ENCODE peak calls at places on chromosomes 11 and 22, in nine cellular contexts. L, E, X, G, U, M, O, A and T are unnamed samples.

GRCh38 chr22:22507743-22508273 is 734 bp downstream of the ZNF280B start:
- DNase-seq in E (no peak), A (no peak), M (no peak), U (no peak), O (no peak), G (no peak), L (no peak), X (no peak), T (no peak)

GRCh38 chr22:48187272-48187855 is 1424.9 kb downstream of the TBC1D22A start:
- DNase-seq in X (no peak), L (no peak), M (no peak), A (no peak), U (no peak), E (no peak), O (no peak), G (no peak), T (no peak)

GRCh38 chr11:109342261-109342660 is 79.7 kb upstream of the C11orf87 start:
- DNase-seq in O (no peak), G (no peak), X (no peak), E (no peak), L (no peak), U (no peak), A (peak), M (no peak), T (no peak)

GRCh38 chr11:63699906-63700305 is 18.6 kb downstream of the RTN3 start:
- DNase-seq in L (no peak), E (no peak), X (no peak), M (no peak), U (no peak), A (peak), G (no peak), O (no peak), T (no peak)

GRCh38 chr22:49179886-49180682 is 647.6 kb downstream of the BRD1 start:
- DNase-seq in E (no peak), M (no peak), O (no peak), U (no peak), A (no peak), X (no peak), L (no peak), G (no peak), T (no peak)

GRCh38 chr11:120579601-120580000 is 68.1 kb downstream of the GRIK4 start:
- DNase-seq in M (no peak), O (no peak), L (no peak), U (no peak), X (no peak), E (no peak), G (no peak), A (no peak), T (no peak)

GRCh38 chr22:47202819-47203553 is 440.5 kb downstream of the TBC1D22A start:
- DNase-seq in M (no peak), L (no peak), G (no peak), E (no peak), U (no peak), X (no peak), A (no peak), O (no peak), T (no peak)

GRCh38 chr11:6598555-6598954 is 4.9 kb downstream of the RRP8 start:
- DNase-seq in O (no peak), E (no peak), M (no peak), X (no peak), G (no peak), L (no peak), U (no peak), A (peak), T (no peak)

GRCh38 chr22:46131151-46131587 is 19.2 kb upstream of the PPARA start:
- DNase-seq in E (no peak), L (no peak), A (no peak), G (no peak), O (no peak), X (no peak), M (no peak), U (no peak), T (no peak)

GRCh38 chr11:76997512-76997911 is 36.7 kb upstream of the B3GNT6 start:
- DNase-seq in L (no peak), O (no peak), X (no peak), A (no peak), G (no peak), M (no peak), U (no peak), E (no peak), T (no peak)

GRCh38 chr22:37639070-37639760 is at the start of gene SH3BP1:
- DNase-seq in O (no peak), X (peak), U (no peak), G (no peak), E (no peak), A (peak), L (peak), M (no peak), T (peak)

GRCh38 chr22:50535113-50535512 is 5.3 kb upstream of the TYMP start:
- DNase-seq in O (no peak), A (no peak), L (peak), G (no peak), U (no peak), X (no peak), M (no peak), E (no peak), T (no peak)

GRCh38 chr22:49021097-49021925 is 806.4 kb downstream of the BRD1 start:
- DNase-seq in M (no peak), A (no peak), E (no peak), X (no peak), L (no peak), O (no peak), G (no peak), U (no peak), T (no peak)

GRCh38 chr11:72113170-72113808 is 794 bp upstream of the ANAPC15 start:
- DNase-seq in O (no peak), X (no peak), G (no peak), U (no peak), E (no peak), A (peak), M (no peak), L (no peak), T (no peak)